ENCODE peak calls at places on chromosomes 5 and 9, in ten cellular contexts. One of them, this sample, is unnamed.

GRCh38 chr9:6098431-6098830 is 83.0 kb upstream of the RANBP6 start:
- DNase-seq in HepG2: no peak
- DNase-seq in upper lobe of left lung: no peak
- DNase-seq in endothelial cell of umbilical vein: peak; percentile 73
- DNase-seq in spleen: no peak
- DNase-seq in Panc1: no peak
- DNase-seq in stomach: no peak
- DNase-seq in transverse colon: no peak
- DNase-seq in SK-N-SH: no peak
- DNase-seq in GM23338: no peak
- DNase-seq in this sample: no peak

GRCh38 chr9:121178676-121179372 is 22.8 kb downstream of the RAB14 start:
- DNase-seq in transverse colon: no peak
- DNase-seq in spleen: no peak
- DNase-seq in endothelial cell of umbilical vein: no peak
- DNase-seq in upper lobe of left lung: no peak
- DNase-seq in GM23338: no peak
- DNase-seq in HepG2: no peak
- DNase-seq in stomach: no peak
- DNase-seq in SK-N-SH: no peak
- DNase-seq in Panc1: no peak
- DNase-seq in this sample: no peak

GRCh38 chr5:145479862-145480261 is 355.3 kb downstream of the PRELID2 start:
- DNase-seq in endothelial cell of umbilical vein: no peak
- DNase-seq in GM23338: no peak
- DNase-seq in Panc1: no peak
- DNase-seq in spleen: no peak
- DNase-seq in upper lobe of left lung: no peak
- DNase-seq in SK-N-SH: no peak
- DNase-seq in HepG2: no peak
- DNase-seq in transverse colon: no peak
- DNase-seq in stomach: no peak
- DNase-seq in this sample: no peak

GRCh38 chr9:120363697-120364096 is 216.3 kb downstream of the CDK5RAP2 start:
- DNase-seq in SK-N-SH: peak; percentile 67
- DNase-seq in transverse colon: no peak
- DNase-seq in endothelial cell of umbilical vein: no peak
- DNase-seq in HepG2: no peak
- DNase-seq in Panc1: no peak
- DNase-seq in spleen: no peak
- DNase-seq in stomach: no peak
- DNase-seq in upper lobe of left lung: no peak
- DNase-seq in GM23338: no peak
- DNase-seq in this sample: no peak

GRCh38 chr9:82206490-82206889 is 217.9 kb downstream of the SPATA31D1 start:
- DNase-seq in GM23338: no peak
- DNase-seq in stomach: no peak
- DNase-seq in SK-N-SH: peak; percentile 23
- DNase-seq in spleen: no peak
- DNase-seq in transverse colon: no peak
- DNase-seq in Panc1: no peak
- DNase-seq in upper lobe of left lung: no peak
- DNase-seq in endothelial cell of umbilical vein: no peak
- DNase-seq in HepG2: no peak
- DNase-seq in this sample: no peak

GRCh38 chr5:179284751-179285191 is 60.5 kb downstream of the ADAMTS2 start:
- DNase-seq in endothelial cell of umbilical vein: no peak
- DNase-seq in GM23338: no peak
- DNase-seq in SK-N-SH: peak; percentile 71
- DNase-seq in transverse colon: no peak
- DNase-seq in HepG2: no peak
- DNase-seq in stomach: no peak
- DNase-seq in upper lobe of left lung: no peak
- DNase-seq in Panc1: no peak
- DNase-seq in spleen: peak; percentile 24
- DNase-seq in this sample: no peak

GRCh38 chr9:108386859-108387384 is 468.9 kb downstream of the ACTL7B start:
- DNase-seq in SK-N-SH: no peak
- DNase-seq in HepG2: no peak
- DNase-seq in spleen: no peak
- DNase-seq in Panc1: no peak
- DNase-seq in upper lobe of left lung: no peak
- DNase-seq in stomach: no peak
- DNase-seq in endothelial cell of umbilical vein: no peak
- DNase-seq in GM23338: no peak
- DNase-seq in transverse colon: no peak
- DNase-seq in this sample: no peak

GRCh38 chr5:77211013-77211690 is 672 bp downstream of the PDE8B start:
- DNase-seq in HepG2: no peak
- DNase-seq in Panc1: no peak
- DNase-seq in SK-N-SH: peak; percentile 79
- DNase-seq in GM23338: peak; percentile 78
- DNase-seq in spleen: no peak
- DNase-seq in endothelial cell of umbilical vein: no peak
- DNase-seq in stomach: no peak
- DNase-seq in transverse colon: no peak
- DNase-seq in upper lobe of left lung: peak; percentile 76
- DNase-seq in this sample: no peak

GRCh38 chr9:86807577-86807976 is 139.7 kb downstream of the GAS1 start:
- DNase-seq in GM23338: peak; percentile 79
- DNase-seq in transverse colon: no peak
- DNase-seq in spleen: no peak
- DNase-seq in Panc1: no peak
- DNase-seq in upper lobe of left lung: no peak
- DNase-seq in HepG2: no peak
- DNase-seq in stomach: no peak
- DNase-seq in endothelial cell of umbilical vein: no peak
- DNase-seq in SK-N-SH: no peak
- DNase-seq in this sample: no peak

GRCh38 chr5:156824241-156824640 is 25.9 kb upstream of the PPP1R2B start:
- DNase-seq in GM23338: no peak
- DNase-seq in endothelial cell of umbilical vein: no peak
- DNase-seq in spleen: no peak
- DNase-seq in upper lobe of left lung: no peak
- DNase-seq in transverse colon: no peak
- DNase-seq in HepG2: no peak
- DNase-seq in SK-N-SH: no peak
- DNase-seq in stomach: no peak
- DNase-seq in Panc1: no peak
- DNase-seq in this sample: no peak

GRCh38 chr5:20224046-20224445 is 236.0 kb upstream of the CDH18 start:
- DNase-seq in SK-N-SH: no peak
- DNase-seq in Panc1: no peak
- DNase-seq in GM23338: no peak
- DNase-seq in HepG2: no peak
- DNase-seq in endothelial cell of umbilical vein: no peak
- DNase-seq in transverse colon: no peak
- DNase-seq in upper lobe of left lung: no peak
- DNase-seq in stomach: no peak
- DNase-seq in spleen: no peak
- DNase-seq in this sample: no peak

GRCh38 chr5:125126050-125126449 is 379.6 kb upstream of the ZNF608 start:
- DNase-seq in spleen: no peak
- DNase-seq in stomach: no peak
- DNase-seq in Panc1: no peak
- DNase-seq in HepG2: no peak
- DNase-seq in upper lobe of left lung: peak; percentile 25
- DNase-seq in SK-N-SH: no peak
- DNase-seq in transverse colon: no peak
- DNase-seq in GM23338: no peak
- DNase-seq in endothelial cell of umbilical vein: no peak
- DNase-seq in this sample: no peak

GRCh38 chr9:92642041-92642451 is 27.9 kb downstream of the IPPK start:
- DNase-seq in SK-N-SH: no peak
- DNase-seq in stomach: peak; percentile 16
- DNase-seq in GM23338: no peak
- DNase-seq in Panc1: no peak
- DNase-seq in HepG2: no peak
- DNase-seq in spleen: peak; percentile 68
- DNase-seq in endothelial cell of umbilical vein: no peak
- DNase-seq in upper lobe of left lung: no peak
- DNase-seq in transverse colon: no peak
- DNase-seq in this sample: no peak

DNA sequence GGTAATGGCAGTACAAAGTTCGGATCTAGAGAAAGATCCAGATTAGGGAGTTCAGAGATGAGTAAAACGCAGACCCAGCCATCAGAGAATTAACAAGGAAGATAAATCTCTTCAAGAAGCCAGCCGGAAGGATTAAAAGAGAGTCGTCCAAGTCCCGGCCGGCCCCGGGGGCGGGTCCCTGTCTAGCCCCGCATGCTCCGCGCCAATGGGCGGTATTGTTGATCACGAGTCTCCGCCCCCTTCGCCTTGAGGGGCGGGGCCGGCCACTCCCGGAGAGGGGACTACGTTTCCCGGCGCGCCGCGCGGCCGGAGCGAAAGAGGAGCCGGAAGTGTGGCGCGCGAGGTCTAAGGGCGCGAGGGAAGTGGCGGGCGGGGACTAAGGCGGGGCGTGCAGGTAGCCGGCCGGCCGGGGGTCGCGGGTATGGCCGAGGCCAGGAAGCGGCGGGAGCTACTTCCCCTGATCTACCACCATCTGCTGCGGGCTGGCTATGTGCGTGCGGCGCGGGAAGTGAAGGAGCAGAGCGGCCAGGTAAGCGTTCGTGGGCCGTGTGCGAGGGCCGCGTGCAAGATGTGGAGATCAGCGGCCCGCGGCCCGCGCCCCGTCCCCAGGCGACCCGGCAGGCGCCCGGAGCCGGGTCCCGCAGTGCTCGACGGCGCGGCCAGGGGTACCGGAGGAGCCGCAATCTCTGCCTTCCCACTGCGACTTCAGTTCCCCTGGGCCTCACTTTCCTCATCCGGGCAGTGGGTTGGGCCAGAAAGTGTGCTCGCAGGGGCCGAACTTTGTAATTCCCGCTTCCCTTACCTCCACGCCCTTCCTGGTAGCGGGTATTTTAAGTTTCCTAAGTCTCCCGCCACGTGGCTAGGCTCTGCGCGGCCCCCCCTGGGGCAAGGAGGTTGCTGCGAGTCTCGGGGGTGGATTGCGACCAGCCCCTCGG is at the start of gene TCOF1:
- DNase-seq in stomach: peak; percentile 99
- DNase-seq in SK-N-SH: peak; percentile 98
- DNase-seq in GM23338: peak; percentile 99
- DNase-seq in endothelial cell of umbilical vein: peak; percentile 95
- DNase-seq in HepG2: peak; percentile 90
- DNase-seq in Panc1: peak; percentile 76
- DNase-seq in spleen: peak; percentile 99
- DNase-seq in upper lobe of left lung: peak; percentile 98
- DNase-seq in transverse colon: peak; percentile 99
- DNase-seq in this sample: peak; percentile 92
- TF ChIP-seq CTCF in stomach: no peak
- TF ChIP-seq CTCF in SK-N-SH: no peak
- TF ChIP-seq CTCF in GM23338: no peak
- TF ChIP-seq CTCF in endothelial cell of umbilical vein: no peak
- TF ChIP-seq CTCF in HepG2: no peak
- TF ChIP-seq CTCF in Panc1: no peak
- TF ChIP-seq CTCF in spleen: no peak
- TF ChIP-seq CTCF in upper lobe of left lung: no peak
- TF ChIP-seq CTCF in transverse colon: no peak
- TF ChIP-seq CTCF in this sample: no peak

DNA sequence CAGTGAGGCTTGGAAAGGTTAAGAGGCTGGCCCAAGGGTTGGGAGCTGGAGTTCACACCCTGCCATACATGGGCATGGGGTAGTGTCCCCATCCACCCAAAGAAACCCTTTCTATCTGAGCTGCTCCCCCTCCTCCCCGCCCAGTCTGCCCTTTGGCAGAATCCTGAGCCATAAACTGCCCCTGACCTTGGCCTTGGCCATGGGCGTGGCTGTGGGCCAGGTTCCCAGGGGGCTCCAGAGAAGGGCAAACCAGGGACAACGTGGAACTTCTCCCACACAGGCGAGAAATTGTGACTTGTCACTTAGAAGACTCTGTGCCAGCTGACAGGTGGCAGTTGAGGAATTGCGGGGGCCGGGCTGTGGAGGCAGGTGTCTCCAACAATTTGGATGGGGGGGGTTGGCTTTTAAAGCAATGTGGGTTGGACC is 4.8 kb downstream of the FAM78A start:
- DNase-seq in GM23338: no peak
- DNase-seq in transverse colon: no peak
- DNase-seq in stomach: no peak
- DNase-seq in HepG2: no peak
- DNase-seq in Panc1: no peak
- DNase-seq in endothelial cell of umbilical vein: no peak
- DNase-seq in SK-N-SH: no peak
- DNase-seq in spleen: peak; percentile 75
- DNase-seq in upper lobe of left lung: no peak
- DNase-seq in this sample: peak; percentile 57
- H3K4me3 ChIP-seq in GM23338: no peak overlapping the region
- H3K4me3 ChIP-seq in transverse colon: no peak overlapping the region
- H3K4me3 ChIP-seq in stomach: no peak overlapping the region
- H3K4me3 ChIP-seq in HepG2: no peak overlapping the region
- H3K4me3 ChIP-seq in Panc1: no peak overlapping the region
- H3K4me3 ChIP-seq in endothelial cell of umbilical vein: no peak overlapping the region
- H3K4me3 ChIP-seq in SK-N-SH: no peak overlapping the region
- H3K4me3 ChIP-seq in spleen: no peak overlapping the region
- H3K4me3 ChIP-seq in upper lobe of left lung: no peak overlapping the region
- H3K4me3 ChIP-seq in this sample: peak overlapping the region; percentile 63

DNA sequence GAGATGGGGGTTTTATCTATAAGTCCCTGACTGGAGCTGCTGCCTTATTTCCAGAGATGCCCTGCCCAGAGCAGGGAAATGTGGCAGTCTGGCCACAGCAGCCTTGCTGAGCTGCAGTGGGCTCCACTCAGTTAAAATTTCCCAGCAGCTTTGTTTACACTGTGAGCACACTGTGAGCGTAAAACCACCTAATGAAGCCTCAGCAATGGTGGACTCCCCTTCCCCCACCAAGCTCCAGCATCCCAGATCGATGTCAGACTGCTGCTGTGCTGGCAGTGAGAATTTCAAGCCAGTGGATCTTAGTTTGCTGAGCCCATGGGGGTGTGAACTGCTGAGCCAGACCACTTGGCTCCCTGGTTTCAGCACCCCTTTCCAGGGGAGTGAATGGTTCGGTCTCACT is 208.7 kb upstream of the RAI14 start:
- DNase-seq in upper lobe of left lung: no peak
- DNase-seq in endothelial cell of umbilical vein: no peak
- DNase-seq in Panc1: no peak
- DNase-seq in spleen: no peak
- DNase-seq in stomach: no peak
- DNase-seq in HepG2: no peak
- DNase-seq in GM23338: no peak
- DNase-seq in transverse colon: no peak
- DNase-seq in SK-N-SH: no peak
- DNase-seq in this sample: no peak
- TF ChIP-seq POLR2AphosphoS5 in upper lobe of left lung: no peak
- TF ChIP-seq POLR2AphosphoS5 in endothelial cell of umbilical vein: no peak
- TF ChIP-seq POLR2AphosphoS5 in Panc1: no peak
- TF ChIP-seq POLR2AphosphoS5 in spleen: no peak
- TF ChIP-seq POLR2AphosphoS5 in stomach: no peak
- TF ChIP-seq POLR2AphosphoS5 in HepG2: no peak
- TF ChIP-seq POLR2AphosphoS5 in GM23338: no peak
- TF ChIP-seq POLR2AphosphoS5 in transverse colon: no peak
- TF ChIP-seq POLR2AphosphoS5 in SK-N-SH: no peak
- TF ChIP-seq POLR2AphosphoS5 in this sample: no peak

DNA sequence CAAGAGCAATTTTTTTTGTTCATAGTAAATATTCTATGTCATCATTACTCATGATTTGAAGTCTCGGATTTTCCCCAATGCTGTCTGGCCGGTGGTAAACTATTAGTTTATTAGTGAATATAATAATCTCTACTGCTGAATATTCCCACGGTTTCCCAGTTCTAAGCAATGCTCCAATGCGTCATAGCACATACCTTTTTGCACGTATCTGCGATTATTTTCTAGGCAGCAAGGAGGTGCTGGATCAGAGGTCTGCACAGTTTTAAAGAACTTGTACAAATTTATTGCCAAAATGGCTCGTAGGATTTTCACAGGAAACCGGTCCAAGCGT is 43.9 kb upstream of the TCF7 start:
- DNase-seq in spleen: no peak
- DNase-seq in SK-N-SH: no peak
- DNase-seq in Panc1: no peak
- DNase-seq in GM23338: no peak
- DNase-seq in upper lobe of left lung: no peak
- DNase-seq in stomach: no peak
- DNase-seq in transverse colon: no peak
- DNase-seq in HepG2: no peak
- DNase-seq in endothelial cell of umbilical vein: no peak
- DNase-seq in this sample: no peak
- TF ChIP-seq CTCF in spleen: no peak
- TF ChIP-seq CTCF in SK-N-SH: no peak
- TF ChIP-seq CTCF in Panc1: no peak
- TF ChIP-seq CTCF in GM23338: no peak
- TF ChIP-seq CTCF in upper lobe of left lung: no peak
- TF ChIP-seq CTCF in stomach: no peak
- TF ChIP-seq CTCF in transverse colon: no peak
- TF ChIP-seq CTCF in HepG2: no peak
- TF ChIP-seq CTCF in endothelial cell of umbilical vein: no peak
- TF ChIP-seq CTCF in this sample: no peak

This sample was measured in HL-60.